ENCODE peak calls at places on chromosomes 12 and 14, in six cellular contexts. One of them, this sample, is unnamed. For H3K4me1, the result is how much of the 10 kb centered on the place peaks cover.

GRCh38 chr12:52091869-52092268 is 12.4 kb downstream of the SMIM41 start:
- DNase-seq in tibial nerve: no peak
- DNase-seq in A549: no peak
- DNase-seq in K562: no peak
- DNase-seq in transverse colon: no peak
- DNase-seq in ovary: no peak
- DNase-seq in this sample: no peak

GRCh38 chr12:93440043-93440835 is 1.5 kb downstream of the UBE2N start:
- DNase-seq in A549: no peak
- DNase-seq in ovary: no peak
- DNase-seq in K562: no peak
- DNase-seq in transverse colon: no peak
- DNase-seq in tibial nerve: no peak
- DNase-seq in this sample: no peak

GRCh38 chr12:132218915-132219314 is 74.7 kb downstream of the NOC4L start:
- DNase-seq in transverse colon: no peak
- DNase-seq in ovary: no peak
- DNase-seq in A549: peak
- DNase-seq in K562: peak
- DNase-seq in tibial nerve: no peak
- DNase-seq in this sample: no peak

GRCh38 chr12:61524851-61525250 is 735.4 kb upstream of the USP15 start:
- DNase-seq in A549: no peak
- DNase-seq in transverse colon: no peak
- DNase-seq in tibial nerve: no peak
- DNase-seq in ovary: no peak
- DNase-seq in K562: no peak
- DNase-seq in this sample: no peak

GRCh38 chr14:29763342-29763858 is 164.2 kb downstream of the PRKD1 start:
- DNase-seq in A549: no peak
- DNase-seq in transverse colon: no peak
- DNase-seq in tibial nerve: no peak
- DNase-seq in ovary: no peak
- DNase-seq in K562: no peak
- DNase-seq in this sample: no peak

GRCh38 chr14:75626857-75627256 is 33.8 kb downstream of the ERG28 start:
- DNase-seq in K562: no peak
- DNase-seq in transverse colon: no peak
- DNase-seq in ovary: no peak
- DNase-seq in A549: no peak
- DNase-seq in tibial nerve: no peak
- DNase-seq in this sample: no peak

GRCh38 chr12:48917857-48918537 is 7.3 kb downstream of the FKBP11 start:
- DNase-seq in A549: no peak
- DNase-seq in K562: no peak
- DNase-seq in transverse colon: peak
- DNase-seq in ovary: no peak
- DNase-seq in tibial nerve: no peak
- DNase-seq in this sample: no peak

GRCh38 chr12:42792265-42792664 is 202.7 kb upstream of the PRICKLE1 start:
- DNase-seq in tibial nerve: no peak
- DNase-seq in ovary: no peak
- DNase-seq in K562: no peak
- DNase-seq in transverse colon: no peak
- DNase-seq in A549: no peak
- DNase-seq in this sample: no peak

GRCh38 chr12:72072613-72073212 is 134.1 kb downstream of the TPH2 start:
- DNase-seq in transverse colon: no peak
- DNase-seq in tibial nerve: no peak
- DNase-seq in ovary: no peak
- DNase-seq in A549: no peak
- DNase-seq in K562: no peak
- DNase-seq in this sample: no peak

GRCh38 chr12:97283297-97283696 is 179.3 kb upstream of the RMST start:
- DNase-seq in transverse colon: no peak
- DNase-seq in K562: peak
- DNase-seq in tibial nerve: no peak
- DNase-seq in A549: no peak
- DNase-seq in ovary: no peak
- DNase-seq in this sample: no peak

GRCh38 chr14:79137836-79138235 is 967.7 kb downstream of the NRXN3 start:
- DNase-seq in tibial nerve: no peak
- DNase-seq in ovary: no peak
- DNase-seq in K562: no peak
- DNase-seq in transverse colon: no peak
- DNase-seq in A549: no peak
- DNase-seq in this sample: no peak

GRCh38 chr12:52662093-52663006 is 10.3 kb upstream of the KRT2 start:
- DNase-seq in tibial nerve: no peak
- DNase-seq in A549: no peak
- DNase-seq in K562: peak
- DNase-seq in ovary: no peak
- DNase-seq in transverse colon: no peak
- DNase-seq in this sample: no peak

GRCh38 chr12:112116232-112117060 is 7.9 kb upstream of the NAA25 start:
- DNase-seq in ovary: peak
- DNase-seq in K562: peak
- DNase-seq in tibial nerve: peak
- DNase-seq in A549: peak
- DNase-seq in transverse colon: peak
- DNase-seq in this sample: no peak

GRCh38 chr12:132380646-132381045 is 51.3 kb upstream of the GALNT9 start:
- DNase-seq in ovary: no peak
- DNase-seq in A549: no peak
- DNase-seq in transverse colon: no peak
- DNase-seq in K562: no peak
- DNase-seq in tibial nerve: no peak
- DNase-seq in this sample: no peak

GRCh38 chr12:55899035-55899434 is 28.7 kb downstream of the PYM1 start:
- DNase-seq in tibial nerve: no peak
- DNase-seq in A549: no peak
- DNase-seq in ovary: no peak
- DNase-seq in transverse colon: no peak
- DNase-seq in K562: peak
- DNase-seq in this sample: no peak

GRCh38 chr12:50734409-50735263 is 29.3 kb upstream of the ATF1 start:
- DNase-seq in tibial nerve: no peak
- DNase-seq in ovary: no peak
- DNase-seq in K562: peak
- DNase-seq in transverse colon: no peak
- DNase-seq in A549: peak
- DNase-seq in this sample: no peak

GRCh38 chr12:105843989-105844768 is 294.6 kb downstream of the NUAK1 start:
- DNase-seq in transverse colon: no peak
- DNase-seq in K562: peak
- DNase-seq in tibial nerve: peak
- DNase-seq in A549: no peak
- DNase-seq in ovary: no peak
- DNase-seq in this sample: no peak

GRCh38 chr12:27015730-27016076 is 1.5 kb upstream of the TM7SF3 start:
- DNase-seq in ovary: no peak
- DNase-seq in transverse colon: no peak
- DNase-seq in K562: peak
- DNase-seq in tibial nerve: no peak
- DNase-seq in A549: peak
- DNase-seq in this sample: no peak

GRCh38 chr12:50750366-50750765 is 13.5 kb upstream of the ATF1 start:
- DNase-seq in A549: no peak
- DNase-seq in transverse colon: no peak
- DNase-seq in K562: no peak
- DNase-seq in ovary: no peak
- DNase-seq in tibial nerve: no peak
- DNase-seq in this sample: no peak

GRCh38 chr14:100586520-100587247 is 533 bp downstream of the BEGAIN start:
- DNase-seq in tibial nerve: peak
- DNase-seq in ovary: no peak
- DNase-seq in A549: peak
- DNase-seq in transverse colon: peak
- DNase-seq in K562: peak
- DNase-seq in this sample: no peak

GRCh38 chr12:20508362-20508761 is 140.0 kb downstream of the PDE3A start:
- DNase-seq in transverse colon: no peak
- DNase-seq in K562: no peak
- DNase-seq in ovary: no peak
- DNase-seq in A549: no peak
- DNase-seq in tibial nerve: no peak
- DNase-seq in this sample: no peak

GRCh38 chr12:109729837-109730200 is 16.2 kb downstream of the FAM222A start:
- DNase-seq in K562: no peak
- DNase-seq in tibial nerve: no peak
- DNase-seq in ovary: no peak
- DNase-seq in A549: no peak
- DNase-seq in transverse colon: no peak
- DNase-seq in this sample: no peak

GRCh38 chr12:91985002-91985767 is 160.5 kb downstream of the BTG1 start:
- DNase-seq in transverse colon: no peak
- DNase-seq in ovary: no peak
- DNase-seq in tibial nerve: no peak
- DNase-seq in A549: no peak
- DNase-seq in K562: no peak
- DNase-seq in this sample: no peak

GRCh38 chr12:54161481-54162437 is 27.0 kb downstream of the SMUG1 start:
- DNase-seq in K562: peak
- DNase-seq in tibial nerve: no peak
- DNase-seq in A549: no peak
- DNase-seq in ovary: no peak
- DNase-seq in transverse colon: no peak
- DNase-seq in this sample: no peak
- H3K4me1 ChIP-seq in K562: under half
- H3K4me1 ChIP-seq in tibial nerve: under half
- H3K4me1 ChIP-seq in A549: under half
- H3K4me1 ChIP-seq in ovary: under half
- H3K4me1 ChIP-seq in transverse colon: under half
- H3K4me1 ChIP-seq in this sample: under half

DNA sequence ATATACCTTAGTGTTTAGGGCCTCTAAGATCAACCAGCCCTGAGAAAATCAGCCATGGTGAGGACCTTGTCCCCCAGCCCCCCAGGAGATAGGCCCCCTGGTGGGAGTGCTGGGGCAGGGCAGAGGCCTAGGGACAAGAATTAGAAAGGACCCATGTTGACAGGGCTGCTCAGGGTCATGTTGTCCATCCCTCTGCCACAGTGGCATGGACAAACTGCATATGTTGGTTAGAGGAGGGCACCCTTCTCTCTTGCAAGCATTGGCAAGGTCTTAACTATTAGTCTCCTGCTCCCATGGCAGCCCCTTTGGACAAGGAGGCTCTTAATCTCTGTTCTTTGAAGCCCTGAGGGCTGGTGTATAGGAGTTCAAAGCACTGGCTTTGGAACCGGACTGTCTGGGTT is 755 bp upstream of the PTPN6 start:
- DNase-seq in K562: no peak
- DNase-seq in A549: no peak
- DNase-seq in ovary: no peak
- DNase-seq in tibial nerve: no peak
- DNase-seq in transverse colon: no peak
- DNase-seq in this sample: no peak
- TF ChIP-seq CTCF in K562: peak
- TF ChIP-seq CTCF in A549: no peak
- TF ChIP-seq CTCF in ovary: no peak
- TF ChIP-seq CTCF in tibial nerve: no peak
- TF ChIP-seq CTCF in transverse colon: peak
- TF ChIP-seq CTCF in this sample: no peak

GRCh38 chr12:47206450-47206830 is 126.7 kb upstream of the AMIGO2 start:
- DNase-seq in A549: no peak
- DNase-seq in ovary: no peak
- DNase-seq in tibial nerve: no peak
- DNase-seq in transverse colon: no peak
- DNase-seq in K562: no peak
- DNase-seq in this sample: no peak

GRCh38 chr12:47205532-47206449 is 126.0 kb upstream of the AMIGO2 start:
- DNase-seq in transverse colon: no peak
- DNase-seq in K562: no peak
- DNase-seq in ovary: no peak
- DNase-seq in A549: no peak
- DNase-seq in tibial nerve: no peak
- DNase-seq in this sample: no peak

GRCh38 chr12:47207829-47208248 is 128.1 kb upstream of the AMIGO2 start:
- DNase-seq in ovary: no peak
- DNase-seq in tibial nerve: no peak
- DNase-seq in transverse colon: no peak
- DNase-seq in A549: no peak
- DNase-seq in K562: no peak
- DNase-seq in this sample: no peak

GRCh38 chr12:47209014-47209413 is 129.3 kb upstream of the AMIGO2 start:
- DNase-seq in ovary: no peak
- DNase-seq in transverse colon: no peak
- DNase-seq in tibial nerve: no peak
- DNase-seq in K562: no peak
- DNase-seq in A549: no peak
- DNase-seq in this sample: no peak

DNA sequence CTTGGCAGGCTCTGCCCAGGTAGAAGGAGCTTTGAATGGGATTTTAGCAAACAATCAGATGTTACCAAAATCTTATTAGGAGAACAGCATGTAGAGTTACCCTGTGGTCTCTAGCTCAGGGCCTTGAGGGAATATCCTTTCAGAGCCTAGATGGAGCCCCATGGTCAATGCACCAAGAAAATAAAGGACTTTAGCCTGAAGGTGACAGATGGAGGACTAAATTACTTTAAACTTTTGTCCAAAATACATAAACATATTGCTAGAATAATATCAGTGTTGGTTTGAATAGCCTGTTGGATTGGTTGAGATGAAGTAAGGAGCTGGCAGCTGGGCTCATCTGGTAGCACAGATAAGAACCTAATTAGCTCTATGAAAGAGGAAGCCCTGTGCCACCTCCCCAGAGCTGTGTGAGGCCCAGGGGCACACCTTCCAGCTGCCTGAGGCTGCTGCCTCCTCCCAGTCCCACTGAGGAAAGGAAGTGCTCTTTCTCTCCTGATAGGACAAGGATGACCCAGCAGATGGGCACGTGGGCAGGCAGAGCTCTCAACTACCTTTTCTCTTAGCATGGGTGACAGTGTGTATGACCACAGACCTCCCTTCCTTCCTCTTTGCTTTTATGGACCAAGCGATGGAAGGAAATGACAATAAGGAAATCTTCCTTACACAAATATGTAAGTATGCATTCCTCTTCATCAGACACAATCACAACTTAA is 127.4 kb upstream of the AMIGO2 start:
- DNase-seq in ovary: no peak
- DNase-seq in A549: no peak
- DNase-seq in K562: peak
- DNase-seq in tibial nerve: no peak
- DNase-seq in transverse colon: peak
- DNase-seq in this sample: no peak
- TF ChIP-seq POLR2A in ovary: no peak
- TF ChIP-seq POLR2A in A549: no peak
- TF ChIP-seq POLR2A in K562: no peak
- TF ChIP-seq POLR2A in tibial nerve: no peak
- TF ChIP-seq POLR2A in transverse colon: no peak
- TF ChIP-seq POLR2A in this sample: no peak

DNA sequence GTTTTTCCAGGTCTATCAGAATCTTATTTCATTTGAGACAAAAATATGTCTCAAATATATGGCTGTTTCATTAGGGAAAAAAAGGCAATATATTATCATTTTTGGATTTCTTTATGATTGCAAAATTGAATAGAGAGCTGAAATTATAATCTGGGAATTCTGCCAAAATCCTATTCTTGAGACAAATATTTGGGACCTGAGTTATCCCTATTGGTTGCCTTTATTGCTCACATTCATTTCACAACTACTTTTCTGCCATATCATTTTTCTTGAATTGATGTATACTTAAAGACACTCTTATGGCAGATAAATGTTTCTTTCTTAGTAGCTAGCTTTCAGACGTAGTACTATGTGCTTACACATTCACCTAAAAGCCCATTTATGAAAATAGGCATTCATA is 241.6 kb upstream of the NOVA1 start:
- DNase-seq in A549: no peak
- DNase-seq in transverse colon: no peak
- DNase-seq in ovary: no peak
- DNase-seq in tibial nerve: no peak
- DNase-seq in K562: no peak
- DNase-seq in this sample: no peak
- H3K4me1 ChIP-seq in A549: under half
- H3K4me1 ChIP-seq in transverse colon: under half
- H3K4me1 ChIP-seq in ovary: under half
- H3K4me1 ChIP-seq in tibial nerve: under half
- H3K4me1 ChIP-seq in K562: under half
- H3K4me1 ChIP-seq in this sample: under half